ENCODE peak calls at places on chromosomes 16 and 17, in five cellular contexts. O is right lobe of liver; B is GM04503; Z is right cardiac atrium; V is effector CD4-positive, alpha-beta T cell. D is an unnamed sample.

GRCh38 chr16:69477546-69477945 is 53.1 kb downstream of the CYB5B start:
- DNase-seq in V (no peak), Z (no peak), B (no peak), O (no peak), D (no peak)

GRCh38 chr16:57893559-57894389 is 77.2 kb downstream of the CNGB1 start:
- DNase-seq in V (no peak), B (peak), O (peak), Z (peak), D (peak)

GRCh38 chr16:82845076-82845475 is 218.3 kb downstream of the CDH13 start:
- DNase-seq in V (no peak), O (no peak), B (no peak), Z (no peak), D (no peak)

GRCh38 chr16:57141822-57142631 is 43.8 kb downstream of the PSME3IP1 start:
- DNase-seq in V (no peak), Z (peak), O (no peak), B (no peak), D (no peak)

GRCh38 chr16:46826618-46827017 is 4.4 kb downstream of the C16orf87 start:
- DNase-seq in V (no peak), B (no peak), Z (no peak), O (no peak), D (no peak)

GRCh38 chr17:57665696-57666095 is 79.4 kb downstream of the CCDC182 start:
- DNase-seq in B (no peak), V (no peak), O (no peak), Z (no peak), D (no peak)

GRCh38 chr16:51556694-51557327 is 405.7 kb upstream of the SALL1 start:
- DNase-seq in Z (no peak), B (peak), V (no peak), O (no peak), D (no peak)

GRCh38 chr17:78401891-78402290 is 23.4 kb downstream of the PGS1 start:
- DNase-seq in B (no peak), O (no peak), V (no peak), Z (peak), D (no peak)

GRCh38 chr16:75229172-75230031 is 10.6 kb downstream of the CTRB1 start:
- DNase-seq in O (no peak), V (no peak), B (no peak), Z (peak), D (no peak)

GRCh38 chr16:1169285-1170075 is 16.6 kb downstream of the CACNA1H start:
- DNase-seq in V (no peak), Z (no peak), B (no peak), O (no peak), D (no peak)

GRCh38 chr17:1509255-1509943 is 7.0 kb downstream of the INPP5K start:
- DNase-seq in Z (no peak), B (no peak), V (no peak), O (no peak), D (no peak)

GRCh38 chr17:44417553-44417952 is 28.1 kb upstream of the ITGA2B start:
- DNase-seq in B (peak), O (no peak), Z (no peak), V (no peak), D (peak)

GRCh38 chr16:29815032-29815721 is 775 bp upstream of the PAGR1 start:
- DNase-seq in V (peak), Z (peak), O (peak), B (no peak), D (no peak)

GRCh38 chr16:27286446-27286845 is 17.9 kb upstream of the NSMCE1 start:
- DNase-seq in V (no peak), Z (no peak), B (peak), O (no peak), D (peak)

GRCh38 chr16:75931043-75931442 is 204.8 kb upstream of the CPHXL start:
- DNase-seq in B (no peak), Z (no peak), V (no peak), O (no peak), D (peak)

GRCh38 chr16:68227850-68228553 is 7.9 kb downstream of the ESRP2 start:
- DNase-seq in O (peak), B (no peak), Z (no peak), V (no peak), D (no peak)

GRCh38 chr16:27432600-27432957 is 30.6 kb downstream of the IL21R start:
- DNase-seq in Z (no peak), B (peak), O (no peak), V (no peak), D (no peak)

GRCh38 chr17:13385481-13385907 is 216.2 kb downstream of the HS3ST3A1 start:
- DNase-seq in Z (no peak), O (no peak), B (no peak), V (no peak), D (no peak)

GRCh38 chr17:29931253-29931932 is 1.4 kb upstream of the SSH2 start:
- DNase-seq in Z (peak), V (peak), O (peak), B (no peak), D (peak)

GRCh38 chr16:50038756-50039529 is 13.9 kb downstream of the CNEP1R1 start:
- DNase-seq in O (peak), B (no peak), V (no peak), Z (peak), D (no peak)

GRCh38 chr17:17493249-17493985 is 2.8 kb downstream of the RASD1 start:
- DNase-seq in Z (peak), O (peak), B (no peak), V (no peak), D (no peak)

GRCh38 chr17:47368262-47368661 is 44.5 kb downstream of the EFCAB13 start:
- DNase-seq in B (no peak), O (no peak), V (no peak), Z (no peak), D (no peak)

GRCh38 chr17:58641937-58642336 is 49.9 kb downstream of the TEX14 start:
- DNase-seq in B (no peak), O (no peak), V (no peak), Z (no peak), D (no peak)

GRCh38 chr17:34874496-34874895 is 86.8 kb downstream of the CCT6B start:
- DNase-seq in Z (no peak), B (no peak), O (no peak), V (no peak), D (no peak)

GRCh38 chr17:3730881-3731429 is 7.3 kb downstream of the HASPIN start:
- DNase-seq in B (no peak), Z (no peak), V (no peak), O (no peak), D (no peak)

GRCh38 chr16:19715566-19715965 is 2.5 kb downstream of the KNOP1 start:
- DNase-seq in Z (no peak), V (no peak), O (no peak), B (no peak), D (no peak)

GRCh38 chr17:82007228-82007494 is 15.5 kb downstream of the CENPX start:
- DNase-seq in B (no peak), V (no peak), O (no peak), Z (no peak), D (no peak)

GRCh38 chr17:50558955-50559614 is 1.4 kb upstream of the CACNA1G start:
- DNase-seq in O (no peak), Z (peak), B (no peak), V (no peak), D (no peak)

GRCh38 chr17:76137026-76137350 is 4.1 kb downstream of the FOXJ1 start:
- DNase-seq in Z (no peak), V (no peak), O (no peak), B (no peak), D (no peak)

GRCh38 chr17:10226930-10227695 is 28.7 kb upstream of the GAS7 start:
- DNase-seq in O (peak), B (no peak), V (peak), Z (peak), D (no peak)

GRCh38 chr17:9788582-9788981 is 2.8 kb downstream of the DHRS7C start:
- DNase-seq in B (no peak), V (no peak), Z (no peak), O (no peak), D (no peak)

GRCh38 chr17:75684249-75684648 is 17.1 kb downstream of the SAP30BP start:
- DNase-seq in O (no peak), Z (no peak), V (no peak), B (no peak), D (no peak)

GRCh38 chr16:1494129-1494640 is 1.0 kb downstream of the TELO2 start:
- DNase-seq in B (peak), Z (peak), V (no peak), O (peak), D (no peak)